ENCODE peak calls at places on chromosomes 4 and X, in six cellular contexts. H is nephron progenitor cell, V is GM10248, K is AG09319, C is astrocyte of the cerebellum, N is neural crest cell. M is an unnamed sample.

GRCh38 chr4:138007572-138007971 is 234.6 kb downstream of the SLC7A11 start:
- DNase-seq in K (no peak), V (no peak), C (no peak), N (no peak), H (no peak), M (no peak)

GRCh38 chrX:133414399-133415275 is 652 bp downstream of the GPC4 start:
- DNase-seq in C (no peak), H (peak; percentile 70), V (no peak), K (no peak), N (peak; percentile 34), M (no peak)

GRCh38 chr4:20426028-20426427 is 174.3 kb downstream of the SLIT2 start:
- DNase-seq in N (no peak), H (no peak), C (no peak), K (no peak), V (no peak), M (no peak)

GRCh38 chr4:186761281-186761897 is 37.7 kb upstream of the FAT1 start:
- DNase-seq in N (no peak), V (no peak), H (no peak), K (no peak), C (no peak), M (no peak)

GRCh38 chrX:129622757-129623301 is 31.9 kb downstream of the APLN start:
- DNase-seq in N (no peak), H (no peak), V (no peak), C (peak; percentile 67), K (no peak), M (no peak)

GRCh38 chrX:17537652-17538301 is 162.8 kb downstream of the NHS start:
- DNase-seq in V (no peak), C (no peak), N (peak; percentile 36), K (no peak), H (no peak), M (no peak)

GRCh38 chrX:106952988-106953387 is 32.8 kb downstream of the CLDN2 start:
- DNase-seq in C (no peak), K (no peak), N (no peak), V (no peak), H (no peak), M (no peak)

GRCh38 chr4:102869569-102870227 is 906 bp downstream of the CISD2 start:
- DNase-seq in N (no peak), V (peak; percentile 25), K (no peak), H (no peak), C (no peak), M (peak; percentile 77)

GRCh38 chr4:75844151-75844662 is 58.0 kb downstream of the PPEF2 start:
- DNase-seq in N (no peak), V (no peak), H (no peak), K (peak; percentile 70), C (peak; percentile 95), M (no peak)

GRCh38 chrX:44012484-44013096 is 39.4 kb upstream of the NDP start:
- DNase-seq in H (no peak), N (no peak), C (peak; percentile 11), V (no peak), K (peak; percentile 16), M (peak; percentile 70)

GRCh38 chrX:29530520-29530919 is 684.8 kb upstream of the MAGEB2 start:
- DNase-seq in K (peak; percentile 29), V (no peak), N (no peak), C (no peak), H (no peak), M (no peak)

GRCh38 chr4:78606530-78607095 is 55.0 kb downstream of the ANXA3 start:
- DNase-seq in H (no peak), N (no peak), C (no peak), V (no peak), K (no peak), M (no peak)

GRCh38 chr4:52657630-52658501 is 1.2 kb downstream of the USP46 start:
- DNase-seq in V (no peak), N (peak; percentile 6), H (peak; percentile 48), K (peak; percentile 47), C (no peak), M (no peak)

GRCh38 chrX:19709812-19710518 is 177.4 kb downstream of the SH3KBP1 start:
- DNase-seq in V (no peak), C (no peak), K (peak; percentile 52), H (no peak), N (no peak), M (no peak)

GRCh38 chr4:72295966-72296557 is 264.3 kb downstream of the NPFFR2 start:
- DNase-seq in H (peak; percentile 5), V (no peak), K (peak; percentile 20), C (peak; percentile 58), N (no peak), M (no peak)

GRCh38 chr4:25795566-25796454 is 67.0 kb downstream of the SEL1L3 start:
- DNase-seq in V (no peak), H (peak; percentile 51), N (peak; percentile 40), C (peak; percentile 35), K (no peak), M (no peak)

GRCh38 chrX:150312931-150313330 is 50.2 kb upstream of the MAMLD1 start:
- DNase-seq in K (no peak), V (no peak), C (no peak), N (no peak), H (no peak), M (no peak)

GRCh38 chr4:83639849-83640493 is 104.1 kb downstream of the GPAT3 start:
- DNase-seq in K (peak; percentile 45), H (peak; percentile 61), C (peak; percentile 75), V (peak; percentile 64), N (peak; percentile 71), M (peak; percentile 64)

GRCh38 chrX:119990995-119991787 is 47.6 kb upstream of the NKAP start:
- DNase-seq in C (no peak), V (peak; percentile 47), K (no peak), N (no peak), H (no peak), M (no peak)

GRCh38 chr4:29309050-29309449 is 1411.1 kb upstream of the PCDH7 start:
- DNase-seq in V (no peak), N (no peak), H (no peak), K (no peak), C (no peak), M (no peak)

GRCh38 chr4:82201805-82202636 is 171.8 kb downstream of the HNRNPD start:
- DNase-seq in V (no peak), C (peak; percentile 23), N (peak; percentile 63), H (peak; percentile 65), K (peak; percentile 7), M (peak; percentile 82)

GRCh38 chrX:100207331-100208024 is 202.6 kb downstream of the PCDH19 start:
- DNase-seq in V (no peak), H (peak; percentile 25), K (no peak), C (no peak), N (no peak), M (no peak)

GRCh38 chr4:189202182-189202868 is 738.3 kb upstream of the FRG1 start:
- DNase-seq in V (peak; percentile 17), K (peak; percentile 45), C (peak; percentile 43), H (peak; percentile 72), N (peak; percentile 53), M (peak; percentile 38)

GRCh38 chr4:158786155-158786581 is 17.3 kb downstream of the FNIP2 start:
- DNase-seq in H (no peak), V (no peak), C (peak; percentile 48), K (no peak), N (no peak), M (no peak)

DNA sequence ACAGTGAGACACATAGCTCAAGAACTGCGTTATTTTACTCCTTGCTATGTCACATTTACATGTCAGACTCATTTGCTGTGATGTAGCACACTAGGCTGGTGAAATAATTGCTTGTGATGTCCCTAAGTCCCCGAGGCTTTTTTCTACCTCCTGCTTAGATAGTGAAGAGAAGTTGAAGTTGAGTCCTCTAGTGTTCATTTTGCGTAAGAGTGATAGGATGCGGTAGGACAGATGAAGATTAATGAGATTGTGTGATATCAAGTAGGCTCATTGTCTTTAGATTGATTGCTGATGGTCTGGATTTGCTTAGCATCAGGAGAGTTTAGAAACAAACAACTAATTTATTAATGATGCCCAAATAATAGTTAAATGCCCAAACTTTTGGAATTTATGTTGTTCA is 173.6 kb upstream of the NUDT6 start:
- DNase-seq in C (no peak), H (no peak), V (no peak), K (no peak), N (no peak), M (no peak)
- TF ChIP-seq CTCF in C (peak; percentile 15), H (peak; percentile 52), V (no peak), K (peak; percentile 2), N (peak; percentile 47), M (no peak)

DNA sequence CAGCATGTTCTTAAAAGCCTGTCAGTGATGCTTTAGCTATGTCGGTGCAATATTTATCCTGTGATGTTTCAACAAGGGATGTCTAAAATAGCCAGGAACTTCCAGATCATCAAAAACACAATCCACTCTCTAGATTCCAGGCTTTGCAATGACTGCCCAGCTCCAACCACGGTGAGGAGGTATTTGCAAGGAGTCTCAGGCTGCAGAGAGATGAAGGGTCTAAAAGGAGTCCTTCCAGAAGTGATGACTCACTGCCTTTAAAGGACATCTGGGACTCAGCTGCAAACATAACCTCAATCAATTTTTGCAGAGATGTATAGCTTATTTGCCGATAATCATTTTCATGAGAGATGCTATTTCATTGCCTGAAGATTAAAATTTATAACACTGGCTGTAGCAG is 69.3 kb downstream of the RWDD4 start:
- DNase-seq in V (no peak), C (no peak), K (no peak), N (no peak), H (no peak), M (no peak)
- TF ChIP-seq CTCF in V (no peak), C (no peak), K (no peak), N (no peak), H (no peak), M (no peak)

GRCh38 chr4:28073860-28074555 is 1213.4 kb downstream of the STIM2 start:
- DNase-seq in N (no peak), V (no peak), C (no peak), H (no peak), K (no peak), M (no peak)
- TF ChIP-seq CTCF in N (peak; percentile 46), V (no peak), C (no peak), H (peak; percentile 16), K (no peak), M (no peak)

DNA sequence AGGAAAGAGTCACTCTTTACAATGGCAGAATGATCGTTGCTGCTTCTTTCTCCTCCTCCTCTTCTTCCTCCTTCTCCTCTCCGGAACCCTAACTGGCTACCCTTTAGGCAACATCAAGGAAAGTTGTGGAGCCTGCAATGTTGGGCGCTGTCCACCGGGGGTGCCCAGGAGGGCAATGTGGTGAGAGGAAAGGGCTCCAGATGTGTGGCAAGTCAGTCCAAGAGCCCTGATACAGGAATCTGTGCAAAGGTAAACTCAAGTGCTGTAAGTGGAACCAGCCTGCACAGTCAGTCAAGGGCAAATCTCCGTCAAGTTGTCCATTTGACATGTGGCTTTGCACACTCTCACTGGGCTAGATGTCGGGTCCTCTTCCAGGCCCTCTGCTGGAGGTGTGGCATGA is 2.8 kb downstream of the RTL5 start:
- DNase-seq in K (no peak), H (no peak), N (peak; percentile 15), C (no peak), V (no peak), M (peak; percentile 27)
- TF ChIP-seq CTCF in K (peak; percentile 35), H (peak; percentile 33), N (peak; percentile 49), C (peak; percentile 39), V (no peak), M (no peak)